ENCODE peak calls at places on chromosome 14, in four cellular contexts. E is GM12892, K is HepG2, O is H1. F is an unnamed sample.

GRCh38 chr14:61671086-61671485 is 24.2 kb upstream of the HIF1A start:
- DNase-seq in E (peak), K (no peak), O (no peak), F (no peak)

GRCh38 chr14:100711493-100711892 is 15.2 kb upstream of the DLK1 start:
- DNase-seq in E (no peak), K (no peak), O (no peak), F (no peak)

GRCh38 chr14:81784084-81784483 is 250.4 kb upstream of the SEL1L start:
- DNase-seq in E (no peak), K (no peak), O (no peak), F (no peak)

GRCh38 chr14:68594737-68595380 is 198.0 kb downstream of the ZFP36L1 start:
- DNase-seq in E (no peak), K (no peak), O (no peak), F (no peak)

GRCh38 chr14:91088585-91088984 is 25.3 kb upstream of the DGLUCY start:
- DNase-seq in E (no peak), K (no peak), O (no peak), F (no peak)

GRCh38 chr14:73663548-73664212 is 18.9 kb downstream of the DNAL1 start:
- DNase-seq in E (no peak), K (peak), O (no peak), F (no peak)

GRCh38 chr14:89672636-89673279 is 255.7 kb upstream of the FOXN3 start:
- DNase-seq in E (no peak), K (peak), O (no peak), F (no peak)

GRCh38 chr14:101616202-101616601 is 54.9 kb downstream of the DIO3 start:
- DNase-seq in E (no peak), K (no peak), O (no peak), F (no peak)

GRCh38 chr14:93329965-93330608 is 2.7 kb downstream of the BTBD7 start:
- DNase-seq in E (no peak), K (peak), O (no peak), F (no peak)

GRCh38 chr14:72856530-72857264 is 37.2 kb downstream of the DPF3 start:
- DNase-seq in E (no peak), K (no peak), O (no peak), F (no peak)

GRCh38 chr14:50667491-50668007 is 557 bp downstream of the SAV1 start:
- DNase-seq in E (peak), K (no peak), O (no peak), F (no peak)

GRCh38 chr14:79080040-79080439 is 909.9 kb downstream of the NRXN3 start:
- DNase-seq in E (no peak), K (no peak), O (no peak), F (no peak)

GRCh38 chr14:84340938-84341337 is 1189.0 kb upstream of the FLRT2 start:
- DNase-seq in E (no peak), K (no peak), O (no peak), F (no peak)
- TF ChIP-seq TAF1 in E (no peak), K (no peak), O (no peak), F (no peak)

DNA sequence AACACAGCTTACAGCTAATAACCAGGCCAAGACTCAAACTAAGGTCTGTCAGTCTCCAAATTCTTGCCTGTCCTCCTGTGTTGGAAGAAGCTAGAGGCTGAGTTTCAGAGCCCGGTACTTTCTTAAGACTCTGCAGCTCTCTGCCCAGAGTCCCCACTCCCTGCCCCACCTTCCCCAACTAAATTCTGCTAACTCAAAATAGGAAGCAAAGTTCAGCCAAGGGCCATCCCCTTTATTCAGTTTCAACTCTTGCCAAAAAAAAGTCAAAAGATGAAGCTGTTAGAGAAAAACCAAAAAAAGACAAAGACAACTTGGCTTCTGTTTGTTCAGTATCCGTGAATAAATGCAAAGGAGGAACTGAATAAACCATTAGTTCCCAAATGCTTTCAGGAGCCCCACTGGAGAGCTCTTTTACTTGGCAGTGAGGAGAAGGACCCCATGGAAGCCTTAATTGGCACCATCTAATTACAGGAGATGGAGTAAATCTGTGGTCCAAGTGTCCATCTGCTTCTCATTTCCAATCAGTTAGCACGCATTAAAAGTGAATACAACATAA is 155.4 kb upstream of the GZMB start:
- DNase-seq in E (no peak), K (no peak), O (no peak), F (no peak)
- TF ChIP-seq POLR2AphosphoS5 in E (no peak), K (no peak), O (no peak), F (no peak)

GRCh38 chr14:22671622-22672021 is 27.5 kb upstream of the OR6J1 start:
- DNase-seq in E (no peak), K (no peak), O (no peak), F (no peak)

GRCh38 chr14:22667881-22668280 is 23.7 kb upstream of the OR6J1 start:
- DNase-seq in E (no peak), K (no peak), O (no peak), F (no peak)

GRCh38 chr14:22668863-22669262 is 24.7 kb upstream of the OR6J1 start:
- DNase-seq in E (no peak), K (no peak), O (no peak), F (no peak)

GRCh38 chr14:22666203-22666893 is 22.2 kb upstream of the OR6J1 start:
- DNase-seq in E (no peak), K (no peak), O (no peak), F (no peak)

DNA sequence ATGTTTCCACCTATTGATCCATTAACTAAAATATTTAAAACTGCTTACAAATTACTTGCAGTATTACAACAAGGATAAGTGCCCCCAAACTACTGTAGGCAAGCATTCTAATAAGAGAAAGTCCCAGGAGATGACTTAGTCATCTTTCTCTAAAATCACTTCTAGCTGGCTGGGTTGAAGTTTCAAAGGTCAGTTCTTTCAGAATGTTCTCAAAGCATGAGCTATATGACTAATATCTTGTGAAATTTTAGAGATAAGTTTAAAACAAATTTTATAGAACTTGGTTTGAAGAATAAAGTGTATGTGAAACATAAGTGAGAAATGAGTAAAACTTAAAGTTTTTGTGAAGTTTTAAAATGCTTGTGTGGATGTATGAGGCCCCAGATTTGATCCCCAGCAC is 24.3 kb upstream of the OR6J1 start:
- DNase-seq in E (no peak), K (no peak), O (no peak), F (no peak)
- TF ChIP-seq TAF1 in E (no peak), K (no peak), O (no peak), F (no peak)

GRCh38 chr14:34029921-34030334 is 79.1 kb upstream of the EGLN3 start:
- DNase-seq in E (no peak), K (no peak), O (peak), F (no peak)
- TF ChIP-seq POLR2AphosphoS5 in E (no peak), K (no peak), O (no peak), F (no peak)

DNA sequence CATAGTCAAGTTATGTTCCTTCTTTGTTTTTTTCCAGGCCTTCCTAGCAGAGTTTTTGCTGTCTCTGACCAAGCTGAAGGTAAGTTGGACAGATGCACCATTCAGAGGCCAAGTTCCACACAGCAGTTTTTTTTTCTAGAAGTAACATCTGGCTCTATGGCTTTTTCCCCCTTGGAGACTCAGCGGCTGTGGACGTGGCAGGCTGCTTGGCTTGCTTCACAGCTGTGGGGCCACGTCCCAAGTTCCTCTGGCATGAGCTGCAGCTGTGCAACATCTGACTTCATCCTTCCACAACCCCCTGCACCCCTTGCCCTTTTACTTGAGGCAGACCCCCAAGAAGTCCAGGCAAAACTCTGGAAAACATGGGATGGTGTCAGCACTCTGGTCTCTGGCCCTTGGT is 24.2 kb upstream of the RHOJ start:
- DNase-seq in E (no peak), K (no peak), O (no peak), F (no peak)
- TF ChIP-seq TAF1 in E (no peak), K (no peak), O (no peak), F (no peak)

GRCh38 chr14:43155924-43156323 is 1351.2 kb downstream of the FSCB start:
- DNase-seq in E (no peak), K (no peak), O (no peak), F (no peak)
- TF ChIP-seq POLR2AphosphoS5 in E (no peak), K (no peak), O (no peak), F (no peak)

GRCh38 chr14:105464501-105464900 is 10.1 kb upstream of the CRIP2 start:
- DNase-seq in E (no peak), K (no peak), O (no peak), F (no peak)
- TF ChIP-seq TAF1 in E (no peak), K (no peak), O (no peak), F (no peak)

DNA sequence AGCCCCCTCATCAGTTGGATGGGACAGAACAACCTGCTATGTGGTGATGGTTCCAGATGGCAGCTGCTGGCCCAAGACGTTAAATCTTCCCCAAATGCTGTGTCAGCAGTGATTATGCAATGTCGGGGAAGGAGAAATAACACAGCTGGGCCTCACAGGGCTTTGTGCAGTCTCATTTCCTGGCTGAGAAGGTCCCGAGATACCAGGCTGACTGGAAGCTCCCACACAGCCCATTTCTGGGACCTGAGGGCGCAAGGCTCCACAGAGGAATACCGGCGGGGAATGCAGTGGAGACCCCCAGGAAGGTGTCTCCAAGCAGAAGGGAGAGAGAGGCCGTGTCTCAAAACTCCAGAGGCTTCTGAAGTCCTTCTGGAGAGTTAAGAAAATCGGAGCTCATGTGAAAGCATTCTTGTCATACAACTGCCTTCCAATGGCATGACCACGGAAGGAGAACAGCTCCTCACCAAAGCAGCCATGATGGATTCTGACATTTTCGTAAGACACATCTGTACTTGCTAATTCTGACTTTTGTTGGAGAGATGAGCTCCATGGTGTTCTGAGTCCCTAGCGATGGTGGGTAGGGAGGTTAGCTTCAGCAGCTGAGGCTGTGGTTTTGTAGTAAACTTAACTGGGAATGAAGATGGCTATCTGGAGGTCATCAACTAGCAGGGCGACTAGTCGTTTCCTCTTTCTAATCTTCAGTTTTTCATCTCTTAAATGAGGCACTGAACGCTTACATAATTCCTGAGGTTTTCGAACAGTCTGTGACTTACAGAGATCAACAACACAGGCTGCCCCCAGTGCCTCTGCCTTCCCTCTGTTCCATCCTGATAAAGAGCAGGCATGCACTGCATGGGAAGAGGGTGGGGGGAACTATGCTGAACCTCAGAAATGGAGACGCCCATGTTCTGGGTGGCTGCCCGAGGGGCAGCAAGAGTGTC is 28.4 kb upstream of the DICER1 start:
- DNase-seq in E (no peak), K (no peak), O (no peak), F (no peak)
- TF ChIP-seq POLR2AphosphoS5 in E (no peak), K (no peak), O (no peak), F (no peak)

GRCh38 chr14:52883658-52884057 is 67.2 kb downstream of the FERMT2 start:
- DNase-seq in E (no peak), K (no peak), O (no peak), F (no peak)

GRCh38 chr14:52888159-52888558 is 62.7 kb downstream of the FERMT2 start:
- DNase-seq in E (no peak), K (no peak), O (no peak), F (no peak)

GRCh38 chr14:52888839-52889838 is 61.7 kb downstream of the FERMT2 start:
- DNase-seq in E (no peak), K (no peak), O (no peak), F (no peak)

GRCh38 chr14:52882824-52883223 is 68.0 kb downstream of the FERMT2 start:
- DNase-seq in E (no peak), K (no peak), O (no peak), F (no peak)

DNA sequence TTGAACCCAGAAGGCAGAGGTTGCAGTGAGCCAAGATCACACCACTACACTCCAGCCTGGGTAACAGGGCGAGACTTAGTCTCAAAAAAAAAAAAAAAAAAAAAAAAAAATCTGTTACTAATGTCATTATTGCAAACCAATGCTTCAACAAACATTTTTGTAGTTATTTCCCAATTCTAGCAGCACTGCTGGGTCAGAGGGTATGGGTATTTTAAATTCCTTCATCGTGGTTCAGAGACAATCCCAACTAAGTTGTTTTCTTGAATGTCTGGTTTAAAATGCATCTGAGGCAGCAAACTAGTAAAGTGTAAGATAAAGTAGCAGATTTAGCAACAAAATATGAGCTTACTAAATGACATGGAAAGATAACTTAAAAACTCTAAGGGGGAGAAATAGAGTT is 65.6 kb downstream of the FERMT2 start:
- DNase-seq in E (no peak), K (no peak), O (no peak), F (no peak)
- TF ChIP-seq TAF1 in E (no peak), K (no peak), O (no peak), F (no peak)